ENCODE peak calls at places on chromosomes 2 and 18, in eight cellular contexts. One of them, this sample, is unnamed.

GRCh38 chr18:58556333-58557012 is 72.4 kb downstream of the ALPK2 start:
- ATAC-seq in Panc1: no peak
- ATAC-seq in HepG2: no peak
- ATAC-seq in upper lobe of left lung: no peak
- ATAC-seq in GM23338: peak; percentile 38
- ATAC-seq in K562: no peak
- ATAC-seq in GM12878: peak; percentile 54
- ATAC-seq in HCT116: no peak
- ATAC-seq in this sample: no peak

GRCh38 chr2:70514612-70515055 is 39.0 kb downstream of the TGFA start:
- ATAC-seq in HCT116: peak; percentile 21
- ATAC-seq in GM12878: no peak
- ATAC-seq in K562: no peak
- ATAC-seq in Panc1: no peak
- ATAC-seq in GM23338: peak; percentile 63
- ATAC-seq in upper lobe of left lung: peak; percentile 4
- ATAC-seq in HepG2: peak; percentile 60
- ATAC-seq in this sample: no peak

GRCh38 chr18:5515007-5515744 is 28.6 kb downstream of the EPB41L3 start:
- ATAC-seq in upper lobe of left lung: peak; percentile 59
- ATAC-seq in Panc1: no peak
- ATAC-seq in GM23338: no peak
- ATAC-seq in HCT116: no peak
- ATAC-seq in K562: no peak
- ATAC-seq in GM12878: no peak
- ATAC-seq in HepG2: no peak
- ATAC-seq in this sample: peak; percentile 37

GRCh38 chr2:2581331-2582159 is 250.5 kb upstream of the MYT1L start:
- ATAC-seq in Panc1: no peak
- ATAC-seq in HCT116: no peak
- ATAC-seq in upper lobe of left lung: no peak
- ATAC-seq in GM23338: peak; percentile 50
- ATAC-seq in K562: no peak
- ATAC-seq in HepG2: peak; percentile 43
- ATAC-seq in GM12878: no peak
- ATAC-seq in this sample: no peak

GRCh38 chr2:36520431-36520830 is 77.5 kb downstream of the FEZ2 start:
- ATAC-seq in HCT116: no peak
- ATAC-seq in Panc1: peak; percentile 27
- ATAC-seq in GM23338: no peak
- ATAC-seq in GM12878: no peak
- ATAC-seq in K562: no peak
- ATAC-seq in HepG2: no peak
- ATAC-seq in upper lobe of left lung: no peak
- ATAC-seq in this sample: no peak

GRCh38 chr2:177169810-177170514 is 42.6 kb upstream of the HNRNPA3 start:
- ATAC-seq in K562: no peak
- ATAC-seq in Panc1: no peak
- ATAC-seq in HCT116: no peak
- ATAC-seq in upper lobe of left lung: peak; percentile 47
- ATAC-seq in HepG2: peak; percentile 46
- ATAC-seq in GM23338: no peak
- ATAC-seq in GM12878: peak; percentile 81
- ATAC-seq in this sample: no peak

GRCh38 chr2:169509230-169509917 is at the start of gene KLHL41:
- ATAC-seq in GM23338: peak; percentile 75
- ATAC-seq in GM12878: no peak
- ATAC-seq in HepG2: no peak
- ATAC-seq in K562: peak; percentile 65
- ATAC-seq in upper lobe of left lung: no peak
- ATAC-seq in HCT116: peak; percentile 57
- ATAC-seq in Panc1: peak; percentile 85
- ATAC-seq in this sample: peak; percentile 50

GRCh38 chr2:143246815-143247744 is 117.9 kb downstream of the ARHGAP15 start:
- ATAC-seq in HepG2: no peak
- ATAC-seq in HCT116: no peak
- ATAC-seq in upper lobe of left lung: no peak
- ATAC-seq in K562: no peak
- ATAC-seq in GM23338: no peak
- ATAC-seq in GM12878: no peak
- ATAC-seq in Panc1: no peak
- ATAC-seq in this sample: no peak

GRCh38 chr2:215888680-215889079 is 124.7 kb downstream of the MREG start:
- ATAC-seq in upper lobe of left lung: no peak
- ATAC-seq in HepG2: no peak
- ATAC-seq in Panc1: no peak
- ATAC-seq in K562: no peak
- ATAC-seq in GM12878: peak; percentile 63
- ATAC-seq in HCT116: no peak
- ATAC-seq in GM23338: no peak
- ATAC-seq in this sample: no peak

GRCh38 chr2:122255924-122256323 is 500.5 kb downstream of the TSN start:
- ATAC-seq in HepG2: no peak
- ATAC-seq in Panc1: no peak
- ATAC-seq in K562: no peak
- ATAC-seq in upper lobe of left lung: no peak
- ATAC-seq in HCT116: no peak
- ATAC-seq in GM12878: no peak
- ATAC-seq in GM23338: no peak
- ATAC-seq in this sample: no peak

GRCh38 chr2:15554525-15555218 is 6.5 kb downstream of the NBAS start:
- ATAC-seq in GM23338: no peak
- ATAC-seq in HCT116: no peak
- ATAC-seq in GM12878: no peak
- ATAC-seq in Panc1: no peak
- ATAC-seq in K562: peak; percentile 57
- ATAC-seq in upper lobe of left lung: no peak
- ATAC-seq in HepG2: no peak
- ATAC-seq in this sample: no peak

GRCh38 chr2:30368258-30368657 is 78.8 kb upstream of the LCLAT1 start:
- ATAC-seq in GM23338: no peak
- ATAC-seq in upper lobe of left lung: peak; percentile 75
- ATAC-seq in Panc1: no peak
- ATAC-seq in HCT116: no peak
- ATAC-seq in GM12878: no peak
- ATAC-seq in HepG2: peak; percentile 47
- ATAC-seq in K562: no peak
- ATAC-seq in this sample: no peak

GRCh38 chr2:227188292-227188691 is 23.9 kb downstream of the COL4A3 start:
- ATAC-seq in HCT116: no peak
- ATAC-seq in upper lobe of left lung: no peak
- ATAC-seq in K562: no peak
- ATAC-seq in HepG2: no peak
- ATAC-seq in Panc1: no peak
- ATAC-seq in GM12878: peak; percentile 61
- ATAC-seq in GM23338: no peak
- ATAC-seq in this sample: no peak

GRCh38 chr18:68861365-68861764 is 63.5 kb downstream of the CCDC102B start:
- ATAC-seq in upper lobe of left lung: no peak
- ATAC-seq in K562: no peak
- ATAC-seq in GM23338: no peak
- ATAC-seq in Panc1: no peak
- ATAC-seq in HCT116: no peak
- ATAC-seq in HepG2: no peak
- ATAC-seq in GM12878: no peak
- ATAC-seq in this sample: no peak

GRCh38 chr2:17611036-17611435 is 70.5 kb downstream of the VSNL1 start:
- ATAC-seq in upper lobe of left lung: no peak
- ATAC-seq in K562: no peak
- ATAC-seq in Panc1: no peak
- ATAC-seq in GM23338: no peak
- ATAC-seq in HepG2: no peak
- ATAC-seq in GM12878: no peak
- ATAC-seq in HCT116: no peak
- ATAC-seq in this sample: no peak

GRCh38 chr18:63505566-63506335 is 29.0 kb downstream of the SERPINB5 start:
- ATAC-seq in HepG2: peak; percentile 78
- ATAC-seq in Panc1: no peak
- ATAC-seq in GM12878: peak; percentile 85
- ATAC-seq in HCT116: peak; percentile 92
- ATAC-seq in GM23338: peak; percentile 85
- ATAC-seq in K562: peak; percentile 84
- ATAC-seq in upper lobe of left lung: peak; percentile 46
- ATAC-seq in this sample: no peak

GRCh38 chr2:111029135-111029927 is 91.4 kb upstream of the BCL2L11 start:
- ATAC-seq in Panc1: no peak
- ATAC-seq in upper lobe of left lung: no peak
- ATAC-seq in HCT116: peak; percentile 33
- ATAC-seq in GM23338: peak; percentile 98
- ATAC-seq in GM12878: no peak
- ATAC-seq in K562: no peak
- ATAC-seq in HepG2: no peak
- ATAC-seq in this sample: no peak

GRCh38 chr2:111031546-111032484 is 88.9 kb upstream of the BCL2L11 start:
- ATAC-seq in GM23338: no peak
- ATAC-seq in K562: no peak
- ATAC-seq in upper lobe of left lung: no peak
- ATAC-seq in Panc1: no peak
- ATAC-seq in HCT116: no peak
- ATAC-seq in GM12878: no peak
- ATAC-seq in HepG2: no peak
- ATAC-seq in this sample: no peak

GRCh38 chr2:111036042-111036441 is 84.7 kb upstream of the BCL2L11 start:
- ATAC-seq in Panc1: no peak
- ATAC-seq in HepG2: no peak
- ATAC-seq in K562: no peak
- ATAC-seq in GM23338: no peak
- ATAC-seq in HCT116: no peak
- ATAC-seq in GM12878: peak; percentile 66
- ATAC-seq in upper lobe of left lung: no peak
- ATAC-seq in this sample: no peak

GRCh38 chr2:111030271-111030891 is 90.3 kb upstream of the BCL2L11 start:
- ATAC-seq in HepG2: no peak
- ATAC-seq in upper lobe of left lung: no peak
- ATAC-seq in Panc1: no peak
- ATAC-seq in K562: no peak
- ATAC-seq in GM23338: no peak
- ATAC-seq in HCT116: no peak
- ATAC-seq in GM12878: peak; percentile 81
- ATAC-seq in this sample: no peak

GRCh38 chr2:111032721-111033532 is 87.8 kb upstream of the BCL2L11 start:
- ATAC-seq in HepG2: peak; percentile 96
- ATAC-seq in Panc1: peak; percentile 65
- ATAC-seq in HCT116: peak; percentile 93
- ATAC-seq in upper lobe of left lung: peak; percentile 51
- ATAC-seq in GM12878: no peak
- ATAC-seq in K562: peak; percentile 25
- ATAC-seq in GM23338: no peak
- ATAC-seq in this sample: no peak
- TF ChIP-seq POLR2AphosphoS5 in HepG2: no peak
- TF ChIP-seq POLR2AphosphoS5 in Panc1: no peak
- TF ChIP-seq POLR2AphosphoS5 in HCT116: peak; percentile 83
- TF ChIP-seq POLR2AphosphoS5 in upper lobe of left lung: no peak
- TF ChIP-seq POLR2AphosphoS5 in GM12878: no peak
- TF ChIP-seq POLR2AphosphoS5 in K562: no peak
- TF ChIP-seq POLR2AphosphoS5 in GM23338: no peak
- TF ChIP-seq POLR2AphosphoS5 in this sample: no peak

GRCh38 chr18:48013162-48013561 is 82.7 kb upstream of the SMAD2 start:
- ATAC-seq in K562: no peak
- ATAC-seq in GM12878: no peak
- ATAC-seq in HCT116: no peak
- ATAC-seq in HepG2: no peak
- ATAC-seq in Panc1: no peak
- ATAC-seq in upper lobe of left lung: no peak
- ATAC-seq in GM23338: no peak
- ATAC-seq in this sample: no peak

GRCh38 chr18:48009116-48009825 is 78.8 kb upstream of the SMAD2 start:
- ATAC-seq in HCT116: no peak
- ATAC-seq in Panc1: no peak
- ATAC-seq in GM23338: no peak
- ATAC-seq in K562: no peak
- ATAC-seq in HepG2: no peak
- ATAC-seq in GM12878: no peak
- ATAC-seq in upper lobe of left lung: no peak
- ATAC-seq in this sample: no peak

GRCh38 chr18:48010264-48010663 is 79.8 kb upstream of the SMAD2 start:
- ATAC-seq in HCT116: no peak
- ATAC-seq in HepG2: no peak
- ATAC-seq in GM23338: no peak
- ATAC-seq in Panc1: no peak
- ATAC-seq in K562: no peak
- ATAC-seq in GM12878: no peak
- ATAC-seq in upper lobe of left lung: no peak
- ATAC-seq in this sample: no peak

GRCh38 chr18:48007955-48008701 is 77.7 kb upstream of the SMAD2 start:
- ATAC-seq in HepG2: peak; percentile 88
- ATAC-seq in upper lobe of left lung: peak; percentile 96
- ATAC-seq in GM12878: peak; percentile 49
- ATAC-seq in HCT116: peak; percentile 89
- ATAC-seq in Panc1: peak; percentile 84
- ATAC-seq in K562: peak; percentile 96
- ATAC-seq in GM23338: peak; percentile 90
- ATAC-seq in this sample: peak; percentile 83

GRCh38 chr18:48011926-48012469 is 81.5 kb upstream of the SMAD2 start:
- ATAC-seq in HCT116: no peak
- ATAC-seq in Panc1: no peak
- ATAC-seq in HepG2: no peak
- ATAC-seq in upper lobe of left lung: no peak
- ATAC-seq in GM23338: no peak
- ATAC-seq in K562: no peak
- ATAC-seq in GM12878: no peak
- ATAC-seq in this sample: no peak
- H3K27me3 ChIP-seq in HCT116: no peaks in the 10 kb centered on the region
- H3K27me3 ChIP-seq in Panc1: no peaks in the 10 kb centered on the region
- H3K27me3 ChIP-seq in HepG2: peaks cover 2% of the 10 kb centered on the region
- H3K27me3 ChIP-seq in upper lobe of left lung: no peaks in the 10 kb centered on the region
- H3K27me3 ChIP-seq in GM23338: peaks cover 8% of the 10 kb centered on the region
- H3K27me3 ChIP-seq in K562: no peaks in the 10 kb centered on the region
- H3K27me3 ChIP-seq in GM12878: peaks cover 4% of the 10 kb centered on the region
- H3K27me3 ChIP-seq in this sample: no peaks in the 10 kb centered on the region

DNA sequence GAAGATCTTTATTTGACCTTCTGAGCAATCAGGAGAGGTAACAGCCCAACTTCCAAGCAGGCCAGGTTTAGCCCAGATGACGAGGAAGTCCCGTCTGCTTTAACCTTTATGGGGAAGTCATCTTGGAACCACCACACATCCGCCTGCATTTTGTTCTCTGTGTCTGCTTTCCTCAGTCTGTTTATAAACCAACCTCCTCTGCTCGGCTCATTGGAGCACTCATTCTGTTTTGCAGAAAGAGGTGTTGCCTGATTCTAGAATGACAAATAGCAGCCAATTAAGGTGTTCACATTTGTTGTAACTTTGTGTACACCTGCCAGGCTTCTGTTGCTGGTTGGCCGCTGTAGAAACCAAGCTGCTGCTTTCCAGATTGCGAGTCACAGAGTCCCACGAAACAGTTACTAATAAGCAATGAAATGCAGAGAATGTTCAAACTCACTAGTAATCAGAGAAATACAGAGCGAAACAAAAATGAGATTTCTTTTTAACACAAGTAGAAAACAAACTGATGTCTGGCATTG is 64.2 kb downstream of the MBP start:
- ATAC-seq in HCT116: no peak
- ATAC-seq in HepG2: no peak
- ATAC-seq in GM12878: peak; percentile 31
- ATAC-seq in upper lobe of left lung: no peak
- ATAC-seq in K562: no peak
- ATAC-seq in Panc1: no peak
- ATAC-seq in GM23338: no peak
- ATAC-seq in this sample: no peak
- H3K4me3 ChIP-seq in HCT116: peak overlapping the region; percentile 37
- H3K4me3 ChIP-seq in HepG2: no peak overlapping the region
- H3K4me3 ChIP-seq in GM12878: peak overlapping the region; percentile 13
- H3K4me3 ChIP-seq in upper lobe of left lung: no peak overlapping the region
- H3K4me3 ChIP-seq in K562: no peak overlapping the region
- H3K4me3 ChIP-seq in Panc1: no peak overlapping the region
- H3K4me3 ChIP-seq in GM23338: no peak overlapping the region
- H3K4me3 ChIP-seq in this sample: no peak overlapping the region

GRCh38 chr2:20524412-20525040 is 77.7 kb downstream of the RHOB start:
- ATAC-seq in K562: peak; percentile 89
- ATAC-seq in HepG2: peak; percentile 38
- ATAC-seq in HCT116: no peak
- ATAC-seq in GM12878: peak; percentile 80
- ATAC-seq in GM23338: peak; percentile 32
- ATAC-seq in upper lobe of left lung: peak; percentile 22
- ATAC-seq in Panc1: no peak
- ATAC-seq in this sample: peak; percentile 44
- TF ChIP-seq POLR2AphosphoS5 in K562: no peak
- TF ChIP-seq POLR2AphosphoS5 in HepG2: no peak
- TF ChIP-seq POLR2AphosphoS5 in HCT116: no peak
- TF ChIP-seq POLR2AphosphoS5 in GM12878: no peak
- TF ChIP-seq POLR2AphosphoS5 in GM23338: no peak
- TF ChIP-seq POLR2AphosphoS5 in upper lobe of left lung: no peak
- TF ChIP-seq POLR2AphosphoS5 in Panc1: no peak
- TF ChIP-seq POLR2AphosphoS5 in this sample: no peak